ENCODE peak calls at places on chromosomes 7 and 10, in four cellular contexts. G is HCEC 1CT, U is uterus, L is KG1. Q is an unnamed sample.

GRCh38 chr7:157523766-157524421 is 187.1 kb downstream of the DNAJB6 start:
- DNase-seq in G (no peak), U (no peak), L (no peak), Q (no peak)

GRCh38 chr10:112634096-112634830 is 187.2 kb downstream of the VTI1A start:
- DNase-seq in G (no peak), U (no peak), L (no peak), Q (peak)

GRCh38 chr7:24139996-24140395 is 144.0 kb upstream of the NPY start:
- DNase-seq in G (no peak), U (no peak), L (no peak), Q (no peak)

GRCh38 chr7:30996883-30997282 is 33.1 kb downstream of the GHRHR start:
- DNase-seq in G (no peak), U (no peak), L (no peak), Q (no peak)

GRCh38 chr7:37284805-37285211 is 163.9 kb downstream of the ELMO1 start:
- DNase-seq in G (no peak), U (peak), L (no peak), Q (no peak)

GRCh38 chr10:110544958-110545537 is 22.4 kb upstream of the SMC3 start:
- DNase-seq in G (peak), U (no peak), L (no peak), Q (no peak)

GRCh38 chr10:99389721-99390480 is 40.5 kb downstream of the GOT1 start:
- DNase-seq in G (no peak), U (no peak), L (no peak), Q (no peak)

GRCh38 chr7:3194501-3195141 is 106.4 kb upstream of the SDK1 start:
- DNase-seq in G (peak), U (no peak), L (no peak), Q (no peak)

GRCh38 chr10:23158370-23158769 is 33.7 kb upstream of the PTF1A start:
- DNase-seq in G (peak), U (no peak), L (peak), Q (peak)

GRCh38 chr7:1040790-1041189 is 3.6 kb upstream of the GPR146 start:
- DNase-seq in G (peak), U (peak), L (no peak), Q (peak)

GRCh38 chr7:78377532-78377931 is 579.0 kb downstream of the PHTF2 start:
- DNase-seq in G (no peak), U (no peak), L (no peak), Q (no peak)

GRCh38 chr7:103735377-103735776 is 254.1 kb downstream of the RELN start:
- DNase-seq in G (peak), U (no peak), L (no peak), Q (peak)

GRCh38 chr10:123157210-123157609 is 3.0 kb downstream of the BUB3 start:
- DNase-seq in G (peak), U (no peak), L (no peak), Q (peak)

GRCh38 chr10:11846542-11846941 is 23.4 kb downstream of the PROSER2 start:
- DNase-seq in G (no peak), U (no peak), L (no peak), Q (no peak)

GRCh38 chr7:45217358-45217757 is 59.8 kb downstream of the RAMP3 start:
- DNase-seq in G (no peak), U (no peak), L (no peak), Q (no peak)

GRCh38 chr7:132580277-132580676 is 4.0 kb upstream of the PLXNA4 start:
- DNase-seq in G (peak), U (no peak), L (no peak), Q (no peak)

GRCh38 chr10:75633568-75633967 is 202.1 kb downstream of the LRMDA start:
- DNase-seq in G (no peak), U (no peak), L (no peak), Q (no peak)

GRCh38 chr10:93916257-93917063 is 22.7 kb downstream of the SLC35G1 start:
- DNase-seq in G (peak), U (no peak), L (no peak), Q (peak)

GRCh38 chr7:3095046-3095445 is 51.4 kb upstream of the CARD11 start:
- DNase-seq in G (no peak), U (no peak), L (peak), Q (no peak)

GRCh38 chr10:68434657-68435056 is 27.6 kb upstream of the RUFY2 start:
- DNase-seq in G (no peak), U (no peak), L (no peak), Q (no peak)

GRCh38 chr7:101891936-101892640 is 74.7 kb downstream of the CUX1 start:
- DNase-seq in G (peak), U (no peak), L (no peak), Q (peak)

GRCh38 chr7:45000096-45001032 is at the start of gene CCM2:
- DNase-seq in G (peak), U (peak), L (no peak), Q (no peak)

GRCh38 chr10:47402681-47403301 is 18.7 kb upstream of the ZNF488 start:
- DNase-seq in G (peak), U (peak), L (no peak), Q (peak)

GRCh38 chr7:26704786-26705185 is 159.6 kb downstream of the SKAP2 start:
- DNase-seq in G (no peak), U (no peak), L (no peak), Q (no peak)

GRCh38 chr7:37942934-37943610 is 22.6 kb downstream of the EPDR1 start:
- DNase-seq in G (no peak), U (peak), L (no peak), Q (no peak)

Q was measured in HFFc6.